ENCODE peak calls at places on chromosomes 16 and 17, in seven cellular contexts. One of them, this sample, is unnamed.

GRCh38 chr17:1577186-1577585 is 14.6 kb upstream of the PITPNA start:
- DNase-seq in uterus: peak
- DNase-seq in NB4: peak
- DNase-seq in tibial nerve: peak
- DNase-seq in testis: peak
- DNase-seq in K562: no peak
- DNase-seq in breast epithelium: peak
- DNase-seq in this sample: peak

GRCh38 chr17:45146616-45147101 is 1.6 kb upstream of the HEXIM1 start:
- DNase-seq in uterus: peak
- DNase-seq in NB4: no peak
- DNase-seq in tibial nerve: peak
- DNase-seq in testis: peak
- DNase-seq in K562: peak
- DNase-seq in breast epithelium: peak
- DNase-seq in this sample: no peak

GRCh38 chr17:68861602-68862001 is 93.6 kb downstream of the ABCA8 start:
- DNase-seq in uterus: no peak
- DNase-seq in NB4: no peak
- DNase-seq in tibial nerve: no peak
- DNase-seq in testis: no peak
- DNase-seq in K562: no peak
- DNase-seq in breast epithelium: no peak
- DNase-seq in this sample: no peak

GRCh38 chr17:58084317-58084981 is 1.2 kb downstream of the DYNLL2 start:
- DNase-seq in uterus: peak
- DNase-seq in NB4: peak
- DNase-seq in tibial nerve: peak
- DNase-seq in testis: peak
- DNase-seq in K562: peak
- DNase-seq in breast epithelium: peak
- DNase-seq in this sample: no peak

GRCh38 chr17:68004201-68004600 is 7.9 kb upstream of the C17orf58 start:
- DNase-seq in uterus: no peak
- DNase-seq in NB4: no peak
- DNase-seq in tibial nerve: no peak
- DNase-seq in testis: no peak
- DNase-seq in K562: no peak
- DNase-seq in breast epithelium: no peak
- DNase-seq in this sample: peak

GRCh38 chr17:29143894-29144293 is 36.3 kb downstream of the MYO18A start:
- DNase-seq in uterus: no peak
- DNase-seq in NB4: peak
- DNase-seq in tibial nerve: no peak
- DNase-seq in testis: peak
- DNase-seq in K562: peak
- DNase-seq in breast epithelium: no peak
- DNase-seq in this sample: no peak

GRCh38 chr17:51045616-51046526 is 74.8 kb downstream of the SPAG9 start:
- DNase-seq in uterus: no peak
- DNase-seq in NB4: no peak
- DNase-seq in tibial nerve: no peak
- DNase-seq in testis: no peak
- DNase-seq in K562: no peak
- DNase-seq in breast epithelium: no peak
- DNase-seq in this sample: no peak

GRCh38 chr17:56636276-56636675 is 42.8 kb downstream of the NOG start:
- DNase-seq in uterus: no peak
- DNase-seq in NB4: no peak
- DNase-seq in tibial nerve: no peak
- DNase-seq in testis: no peak
- DNase-seq in K562: no peak
- DNase-seq in breast epithelium: no peak
- DNase-seq in this sample: no peak

GRCh38 chr16:71311553-71312158 is 22.5 kb upstream of the CMTR2 start:
- DNase-seq in uterus: no peak
- DNase-seq in NB4: peak
- DNase-seq in tibial nerve: no peak
- DNase-seq in testis: peak
- DNase-seq in K562: peak
- DNase-seq in breast epithelium: no peak
- DNase-seq in this sample: no peak

GRCh38 chr17:49621946-49622529 is 46.4 kb downstream of the NXPH3 start:
- DNase-seq in uterus: no peak
- DNase-seq in NB4: no peak
- DNase-seq in tibial nerve: no peak
- DNase-seq in testis: no peak
- DNase-seq in K562: no peak
- DNase-seq in breast epithelium: no peak
- DNase-seq in this sample: no peak
- TF ChIP-seq POLR2A in uterus: no peak
- TF ChIP-seq POLR2A in NB4: no peak
- TF ChIP-seq POLR2A in tibial nerve: no peak
- TF ChIP-seq POLR2A in testis: no peak
- TF ChIP-seq POLR2A in K562: no peak
- TF ChIP-seq POLR2A in breast epithelium: no peak
- TF ChIP-seq POLR2A in this sample: no peak

DNA sequence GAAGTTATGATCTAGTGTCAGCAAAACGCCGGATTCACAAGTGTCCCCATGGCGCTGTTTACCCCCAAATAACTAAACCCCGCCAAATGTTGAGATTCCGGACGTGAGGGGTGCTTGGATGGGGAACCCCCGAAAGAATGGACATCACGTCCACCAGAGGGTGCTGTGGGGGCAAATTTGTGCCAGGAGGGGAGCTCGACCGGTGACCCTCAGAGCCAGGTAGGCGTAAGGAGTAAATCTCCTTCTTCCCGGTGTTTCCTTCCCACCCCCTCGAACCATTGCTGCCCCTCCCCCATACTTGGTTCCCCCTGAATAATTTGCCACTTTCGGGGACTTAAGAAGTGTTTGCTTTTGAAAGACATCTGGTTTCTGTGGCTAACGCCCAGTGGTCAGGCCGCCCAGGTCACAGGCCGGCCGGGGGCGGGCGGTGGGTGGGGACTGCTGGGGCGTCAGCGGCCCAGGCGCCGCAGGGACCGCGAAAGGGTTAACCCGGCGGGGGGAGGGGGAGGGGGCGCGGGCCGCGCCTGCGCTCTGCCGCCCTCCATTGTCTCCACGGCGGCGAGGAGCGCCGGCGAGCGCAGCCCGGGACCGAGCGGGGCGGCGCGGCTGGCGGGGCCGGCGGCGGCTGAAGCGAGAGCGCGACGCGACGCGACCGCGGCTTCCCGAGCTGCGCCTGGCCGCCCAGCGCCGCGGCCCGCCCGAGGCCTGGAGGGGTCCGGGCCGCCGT is at the start of gene ZNRF1:
- DNase-seq in uterus: peak
- DNase-seq in NB4: peak
- DNase-seq in tibial nerve: peak
- DNase-seq in testis: peak
- DNase-seq in K562: peak
- DNase-seq in breast epithelium: peak
- DNase-seq in this sample: peak
- TF ChIP-seq POLR2A in uterus: peak
- TF ChIP-seq POLR2A in NB4: peak
- TF ChIP-seq POLR2A in tibial nerve: peak
- TF ChIP-seq POLR2A in testis: no peak
- TF ChIP-seq POLR2A in K562: no peak
- TF ChIP-seq POLR2A in breast epithelium: no peak
- TF ChIP-seq POLR2A in this sample: no peak

DNA sequence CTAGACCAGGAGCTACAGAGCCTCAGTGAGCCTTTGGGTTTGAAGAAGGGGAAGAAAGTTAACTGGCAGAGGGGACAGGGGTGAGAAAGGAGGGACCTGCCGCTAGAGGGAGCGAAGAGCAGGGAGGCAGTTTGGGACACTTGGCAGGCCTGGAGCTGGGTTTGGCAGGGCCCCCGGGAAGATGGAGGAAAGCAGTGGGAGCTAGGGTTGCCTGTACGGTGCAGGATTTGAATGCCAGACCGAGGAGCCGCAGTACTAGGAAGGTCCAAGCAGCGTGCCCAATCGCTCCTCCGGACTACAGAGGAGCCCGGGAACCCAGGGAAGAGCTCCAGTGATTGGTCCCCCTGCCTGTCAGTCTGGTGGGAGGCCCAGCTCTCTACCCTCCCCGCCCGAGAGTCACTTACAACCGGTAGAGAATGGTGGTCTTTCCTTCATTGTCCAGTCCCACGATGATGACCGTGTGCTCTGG is 1.3 kb downstream of the ARL5C start:
- DNase-seq in uterus: peak
- DNase-seq in NB4: peak
- DNase-seq in tibial nerve: peak
- DNase-seq in testis: peak
- DNase-seq in K562: peak
- DNase-seq in breast epithelium: peak
- DNase-seq in this sample: peak
- TF ChIP-seq POLR2A in uterus: no peak
- TF ChIP-seq POLR2A in NB4: no peak
- TF ChIP-seq POLR2A in tibial nerve: no peak
- TF ChIP-seq POLR2A in testis: no peak
- TF ChIP-seq POLR2A in K562: no peak
- TF ChIP-seq POLR2A in breast epithelium: no peak
- TF ChIP-seq POLR2A in this sample: no peak

DNA sequence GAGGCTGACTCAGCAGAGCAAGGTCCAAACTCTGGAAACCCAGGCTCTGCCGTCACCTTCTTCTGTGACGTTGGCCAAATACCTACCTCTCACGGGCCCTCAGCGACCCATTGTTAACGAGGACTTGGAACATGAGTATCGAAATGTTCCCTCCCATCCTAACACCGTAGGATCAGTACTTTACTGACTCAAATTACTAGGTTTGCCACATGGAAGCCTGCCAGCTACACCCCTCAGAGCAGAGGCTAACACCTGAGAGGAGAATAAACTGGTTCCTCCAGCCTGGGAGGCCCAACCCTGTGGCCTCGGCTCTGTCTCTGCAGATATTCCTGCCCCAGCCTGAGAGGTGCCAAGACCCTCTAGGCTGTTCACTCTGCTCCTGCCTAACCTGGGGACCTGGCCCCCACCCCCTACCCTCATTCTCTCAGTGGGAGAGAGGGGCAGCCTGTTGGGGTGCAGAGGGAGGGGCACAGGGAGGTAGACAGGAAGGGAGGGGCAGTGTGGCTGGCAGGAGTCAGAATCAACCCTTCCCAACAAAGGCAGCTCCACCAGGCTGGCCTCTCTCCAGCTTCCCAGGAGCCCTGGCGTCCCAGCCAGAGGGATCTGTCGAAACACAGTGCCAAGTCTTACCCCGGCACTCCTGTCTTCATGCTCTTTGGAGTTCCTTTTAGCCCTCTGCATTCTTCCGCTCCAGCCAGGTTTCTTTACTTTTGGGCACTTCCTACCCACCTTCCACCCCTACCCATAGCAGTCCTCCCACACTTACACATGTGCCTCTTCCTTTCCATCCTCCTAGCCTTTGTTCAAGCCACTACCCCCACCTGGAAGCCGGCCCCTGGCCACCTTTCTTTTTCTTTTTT is 4.2 kb downstream of the PITPNM3 start:
- DNase-seq in uterus: peak
- DNase-seq in NB4: no peak
- DNase-seq in tibial nerve: no peak
- DNase-seq in testis: no peak
- DNase-seq in K562: no peak
- DNase-seq in breast epithelium: peak
- DNase-seq in this sample: no peak
- TF ChIP-seq POLR2A in uterus: no peak
- TF ChIP-seq POLR2A in NB4: no peak
- TF ChIP-seq POLR2A in tibial nerve: no peak
- TF ChIP-seq POLR2A in testis: no peak
- TF ChIP-seq POLR2A in K562: no peak
- TF ChIP-seq POLR2A in breast epithelium: no peak
- TF ChIP-seq POLR2A in this sample: no peak

GRCh38 chr17:4478318-4478830 is 20.3 kb upstream of the SPNS2 start:
- DNase-seq in uterus: no peak
- DNase-seq in NB4: no peak
- DNase-seq in tibial nerve: no peak
- DNase-seq in testis: no peak
- DNase-seq in K562: no peak
- DNase-seq in breast epithelium: no peak
- DNase-seq in this sample: no peak

GRCh38 chr17:4479982-4480751 is 18.5 kb upstream of the SPNS2 start:
- DNase-seq in uterus: no peak
- DNase-seq in NB4: peak
- DNase-seq in tibial nerve: no peak
- DNase-seq in testis: no peak
- DNase-seq in K562: no peak
- DNase-seq in breast epithelium: no peak
- DNase-seq in this sample: no peak

GRCh38 chr17:4480929-4481898 is 17.5 kb upstream of the SPNS2 start:
- DNase-seq in uterus: no peak
- DNase-seq in NB4: peak
- DNase-seq in tibial nerve: no peak
- DNase-seq in testis: no peak
- DNase-seq in K562: no peak
- DNase-seq in breast epithelium: no peak
- DNase-seq in this sample: no peak

GRCh38 chr17:4477286-4477791 is 21.3 kb upstream of the SPNS2 start:
- DNase-seq in uterus: no peak
- DNase-seq in NB4: no peak
- DNase-seq in tibial nerve: no peak
- DNase-seq in testis: no peak
- DNase-seq in K562: no peak
- DNase-seq in breast epithelium: no peak
- DNase-seq in this sample: peak

DNA sequence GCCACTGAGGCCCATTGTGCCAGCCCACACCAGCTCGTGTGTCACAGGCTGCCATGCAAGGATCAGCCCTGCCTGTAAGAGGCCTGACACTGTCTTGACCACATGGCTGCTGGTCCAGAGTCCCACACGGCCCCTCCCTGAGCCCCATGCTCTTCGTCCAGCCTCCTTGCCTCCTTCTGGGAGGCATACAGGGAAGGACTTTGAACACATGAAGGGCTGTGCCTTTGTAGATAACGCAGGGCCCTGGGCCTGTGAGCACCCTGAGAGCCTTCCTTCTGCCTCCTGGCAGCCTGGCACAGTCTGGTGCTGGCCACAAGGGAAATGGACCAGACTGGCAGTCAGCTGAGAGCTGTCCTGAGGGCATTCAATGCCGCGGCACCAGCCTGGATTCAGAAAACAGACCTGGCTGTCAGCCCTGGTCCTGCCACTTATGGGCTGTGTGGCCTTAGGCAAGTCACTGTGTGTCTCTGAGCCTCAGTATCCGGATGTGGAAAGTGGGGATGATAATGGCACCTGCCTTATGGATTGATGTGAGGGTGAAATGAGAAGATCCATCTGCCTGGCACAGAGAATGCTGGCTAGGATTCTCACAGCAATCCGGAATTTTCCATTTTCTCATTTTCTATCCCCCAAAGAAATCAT is 19.2 kb upstream of the SPNS2 start:
- DNase-seq in uterus: no peak
- DNase-seq in NB4: no peak
- DNase-seq in tibial nerve: no peak
- DNase-seq in testis: no peak
- DNase-seq in K562: no peak
- DNase-seq in breast epithelium: no peak
- DNase-seq in this sample: no peak
- TF ChIP-seq POLR2A in uterus: no peak
- TF ChIP-seq POLR2A in NB4: no peak
- TF ChIP-seq POLR2A in tibial nerve: no peak
- TF ChIP-seq POLR2A in testis: no peak
- TF ChIP-seq POLR2A in K562: no peak
- TF ChIP-seq POLR2A in breast epithelium: no peak
- TF ChIP-seq POLR2A in this sample: no peak

GRCh38 chr16:50065624-50066481 is at the start of gene HEATR3:
- DNase-seq in uterus: peak
- DNase-seq in NB4: peak
- DNase-seq in tibial nerve: peak
- DNase-seq in testis: peak
- DNase-seq in K562: peak
- DNase-seq in breast epithelium: peak
- DNase-seq in this sample: peak
- TF ChIP-seq POLR2A in uterus: peak
- TF ChIP-seq POLR2A in NB4: peak
- TF ChIP-seq POLR2A in tibial nerve: peak
- TF ChIP-seq POLR2A in testis: no peak
- TF ChIP-seq POLR2A in K562: peak
- TF ChIP-seq POLR2A in breast epithelium: no peak
- TF ChIP-seq POLR2A in this sample: no peak

This sample was measured in suprapubic skin.